ENCODE peak calls at places on chromosomes 13 and 19, in four cellular contexts. M is AG09309, C is heart left ventricle, J is esophagus muscularis mucosa. Z is an unnamed sample.

GRCh38 chr13:51928231-51928630 is 66.5 kb downstream of the CCDC70 start:
- DNase-seq in M (no peak), C (no peak), J (no peak), Z (no peak)

GRCh38 chr19:52590728-52591127 is 20.6 kb downstream of the ZNF701 start:
- DNase-seq in M (no peak), C (no peak), J (no peak), Z (no peak)

GRCh38 chr19:33740811-33741396 is 55.8 kb upstream of the KCTD15 start:
- DNase-seq in M (peak), C (no peak), J (no peak), Z (peak)

GRCh38 chr19:1122972-1123363 is 19.2 kb downstream of the GPX4 start:
- DNase-seq in M (no peak), C (no peak), J (no peak), Z (peak)

GRCh38 chr13:48216204-48216711 is 16.7 kb upstream of the ITM2B start:
- DNase-seq in M (no peak), C (no peak), J (no peak), Z (no peak)

GRCh38 chr19:38912600-38913514 is 871 bp upstream of the CCER2 start:
- DNase-seq in M (no peak), C (no peak), J (no peak), Z (no peak)

GRCh38 chr19:52099497-52100138 is 4.1 kb upstream of the ZNF841 start:
- DNase-seq in M (no peak), C (no peak), J (no peak), Z (no peak)

GRCh38 chr13:48849515-48849914 is 126.2 kb upstream of the FNDC3A start:
- DNase-seq in M (no peak), C (no peak), J (peak), Z (no peak)

GRCh38 chr19:55304279-55304978 is 20.6 kb downstream of the BRSK1 start:
- DNase-seq in M (no peak), C (peak), J (no peak), Z (peak)

GRCh38 chr19:6062274-6062673 is 48.0 kb downstream of the RFX2 start:
- DNase-seq in M (no peak), C (peak), J (no peak), Z (peak)

GRCh38 chr13:75691183-75691582 is 55.1 kb downstream of the LMO7 start:
- DNase-seq in M (no peak), C (no peak), J (no peak), Z (peak)

GRCh38 chr19:29858000-29858596 is 46.3 kb downstream of the CCNE1 start:
- DNase-seq in M (no peak), C (no peak), J (no peak), Z (no peak)

GRCh38 chr19:30719189-30719990 is 347.2 kb downstream of the ZNF536 start:
- DNase-seq in M (no peak), C (peak), J (no peak), Z (peak)

GRCh38 chr13:32001769-32002168 is 29.8 kb upstream of the FRY start:
- DNase-seq in M (no peak), C (peak), J (no peak), Z (no peak)

GRCh38 chr13:20547479-20547908 is 19.5 kb upstream of the IFT88 start:
- DNase-seq in M (no peak), C (no peak), J (no peak), Z (no peak)

GRCh38 chr19:48444129-48444932 is 1.5 kb upstream of the GRWD1 start:
- DNase-seq in M (no peak), C (no peak), J (no peak), Z (no peak)

GRCh38 chr13:29676941-29677452 is 81.5 kb upstream of the SLC7A1 start:
- DNase-seq in M (no peak), C (no peak), J (no peak), Z (peak)

GRCh38 chr19:58203814-58204475 is 21.1 kb downstream of the ZNF274 start:
- DNase-seq in M (no peak), C (no peak), J (no peak), Z (no peak)

GRCh38 chr19:4866595-4867424 is 657 bp downstream of the PLIN3 start:
- DNase-seq in M (no peak), C (peak), J (no peak), Z (peak)

GRCh38 chr19:41294393-41294792 is 15.6 kb upstream of the CCDC97 start:
- DNase-seq in M (no peak), C (no peak), J (no peak), Z (no peak)

GRCh38 chr19:12733369-12733896 is 1.1 kb downstream of the TRIR start:
- DNase-seq in M (no peak), C (no peak), J (no peak), Z (peak)

DNA sequence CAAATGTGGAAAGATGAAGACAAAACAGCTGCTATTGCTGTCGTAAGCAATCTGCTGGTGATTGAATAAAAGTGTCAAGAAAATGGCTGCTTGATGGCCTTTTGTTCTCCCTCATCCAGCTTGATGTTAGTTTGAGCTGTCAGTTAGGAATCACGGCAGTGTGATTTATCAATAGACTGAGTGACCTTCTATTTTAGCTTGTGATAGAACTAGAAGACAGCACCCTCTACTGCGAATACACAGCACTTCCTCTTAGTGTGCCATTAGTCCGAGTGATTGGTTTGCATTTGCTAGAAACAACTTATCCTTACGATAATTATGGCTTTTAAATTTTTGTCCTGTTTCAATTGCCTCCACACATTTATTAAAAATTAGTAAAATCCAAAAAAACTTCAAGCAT is 76.2 kb downstream of the MZT1 start:
- DNase-seq in M (no peak), C (no peak), J (no peak), Z (no peak)
- TF ChIP-seq CTCF in M (no peak), C (no peak), J (no peak), Z (no peak)

DNA sequence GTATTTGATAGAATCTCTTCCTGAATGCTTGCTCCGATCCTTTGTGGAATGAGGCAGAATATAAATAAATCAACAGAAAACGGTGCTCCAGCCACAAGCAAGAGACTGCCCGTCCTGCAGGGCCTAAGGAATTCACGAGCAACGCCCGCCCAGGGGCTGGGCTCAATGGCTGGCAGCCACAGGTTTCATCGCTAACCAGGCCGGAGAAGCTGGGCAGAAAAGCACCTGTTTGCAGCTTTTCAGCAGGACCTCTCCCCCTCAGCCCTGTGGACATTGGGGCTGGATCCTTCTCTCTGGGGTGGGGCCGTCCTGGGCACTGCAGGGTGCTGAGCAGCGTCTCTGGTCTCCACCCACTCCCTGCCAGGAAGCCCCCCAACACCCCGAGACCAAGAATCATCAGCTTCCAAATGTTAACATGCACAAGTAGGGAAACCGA is 102.5 kb downstream of the GADD45B start:
- DNase-seq in M (no peak), C (peak), J (no peak), Z (peak)
- H3K4me3 ChIP-seq in M (peak), C (peak), J (peak), Z (peak)

GRCh38 chr13:50745542-50745941 is 98.0 kb downstream of the DLEU7 start:
- DNase-seq in M (no peak), C (no peak), J (no peak), Z (no peak)
- TF ChIP-seq CTCF in M (no peak), C (no peak), J (no peak), Z (no peak)

DNA sequence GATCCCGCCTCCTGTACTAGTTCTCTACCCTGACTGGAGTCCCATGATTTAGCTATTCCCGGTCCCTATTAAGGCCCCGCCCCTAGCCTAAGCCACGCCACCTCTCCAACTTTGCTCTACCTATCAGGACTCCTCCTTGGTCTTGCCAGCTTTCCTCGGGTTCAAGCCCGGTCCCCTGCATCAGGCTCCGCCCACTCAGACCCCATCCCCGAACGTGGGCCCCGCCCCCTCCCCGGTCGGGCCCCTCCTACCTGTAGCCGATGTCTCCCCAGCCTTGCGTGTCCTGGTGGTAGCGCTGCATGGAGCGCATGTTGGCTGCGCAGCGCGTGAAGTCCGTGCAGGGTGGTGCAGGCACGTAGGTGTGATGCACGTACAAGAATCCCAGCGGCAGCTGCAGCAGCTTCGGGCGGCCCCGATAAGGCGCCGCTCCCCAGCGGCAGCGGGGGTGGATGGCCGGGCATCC is 7.3 kb upstream of the RASAL3 start:
- DNase-seq in M (no peak), C (no peak), J (no peak), Z (no peak)
- H3K4me3 ChIP-seq in M (no peak), C (no peak), J (no peak), Z (no peak)

GRCh38 chr13:114043421-114044053 is 69.7 kb upstream of the C13orf46 start:
- DNase-seq in M (no peak), C (peak), J (no peak), Z (peak)
- TF ChIP-seq CTCF in M (peak), C (no peak), J (peak), Z (peak)

Z was measured in fibroblast of the aortic adventitia.